ENCODE peak calls at places on chromosomes 4 and X, in four cellular contexts. F is K562, P is fibroblast of lung, X is PC-3. L is an unnamed sample.

GRCh38 chrX:79161655-79162054 is 17.2 kb downstream of the GPR174 start:
- DNase-seq in F (no peak), P (no peak), X (no peak), L (no peak)

GRCh38 chrX:21930986-21931385 is 9.5 kb upstream of the SMS start:
- DNase-seq in F (no peak), X (no peak), P (no peak), L (no peak)

GRCh38 chr4:27714073-27714472 is 853.4 kb downstream of the STIM2 start:
- DNase-seq in F (no peak), P (peak), X (peak), L (peak)

GRCh38 chr4:43339435-43339834 is 446.9 kb downstream of the GRXCR1 start:
- DNase-seq in F (no peak), X (peak), P (peak), L (peak)

GRCh38 chrX:9182041-9182440 is 148.1 kb upstream of the FAM9B start:
- DNase-seq in P (no peak), F (no peak), X (peak), L (no peak)

GRCh38 chr4:84403656-84404055 is 95.4 kb downstream of the NKX6-1 start:
- DNase-seq in X (peak), F (no peak), P (peak), L (peak)

GRCh38 chrX:120653000-120653399 is 23.1 kb upstream of the C1GALT1C1 start:
- DNase-seq in P (no peak), X (no peak), F (no peak), L (no peak)

GRCh38 chrX:1576201-1577101 is 15.0 kb upstream of the AKAP17A start:
- DNase-seq in P (no peak), F (no peak), X (no peak), L (no peak)

GRCh38 chrX:72714471-72714916 is 388 bp upstream of the PHKA1 start:
- DNase-seq in P (peak), X (peak), F (no peak), L (peak)

GRCh38 chrX:63922221-63922620 is 137.2 kb upstream of the ARHGEF9 start:
- DNase-seq in F (no peak), X (peak), P (peak), L (peak)

GRCh38 chr4:5398056-5398455 is 310.3 kb downstream of the EVC2 start:
- DNase-seq in X (no peak), F (no peak), P (no peak), L (no peak)

GRCh38 chrX:11257711-11258110 is 35.5 kb upstream of the AMELX start:
- DNase-seq in F (no peak), X (no peak), P (no peak), L (no peak)

GRCh38 chrX:150482537-150483217 is 85.7 kb upstream of the MTM1 start:
- DNase-seq in X (peak), F (peak), P (peak), L (peak)

GRCh38 chr4:25969374-25969773 is 55.4 kb downstream of the SMIM20 start:
- DNase-seq in F (peak), P (no peak), X (no peak), L (no peak)

GRCh38 chrX:47217852-47218279 is 615 bp upstream of the CDK16 start:
- DNase-seq in F (peak), X (peak), P (peak), L (peak)

GRCh38 chrX:8748855-8749254 is 16.9 kb upstream of the ANOS1 start:
- DNase-seq in F (peak), X (peak), P (peak), L (peak)

GRCh38 chr4:76363556-76364290 is 57.2 kb downstream of the STBD1 start:
- DNase-seq in X (no peak), P (peak), F (no peak), L (no peak)

GRCh38 chr4:36111180-36111579 is 133.1 kb downstream of the ARAP2 start:
- DNase-seq in X (no peak), P (peak), F (no peak), L (no peak)

GRCh38 chr4:179530953-179531352 is 2088.7 kb upstream of the AGA start:
- DNase-seq in F (no peak), X (no peak), P (no peak), L (no peak)

GRCh38 chr4:144648042-144648441 is 2.1 kb downstream of the HHIP start:
- DNase-seq in P (no peak), F (no peak), X (no peak), L (no peak)

GRCh38 chr4:87375719-87376291 is 15.2 kb downstream of the HSD17B11 start:
- DNase-seq in P (peak), X (peak), F (peak), L (peak)

GRCh38 chr4:185903205-185903604 is 91.2 kb upstream of the SORBS2 start:
- DNase-seq in X (no peak), P (no peak), F (no peak), L (peak)

GRCh38 chr4:165606465-165607205 is 227.8 kb downstream of the CPE start:
- DNase-seq in P (no peak), X (no peak), F (no peak), L (no peak)

GRCh38 chr4:127586922-127587571 is 45.7 kb upstream of the INTU start:
- DNase-seq in F (peak), X (peak), P (peak), L (peak)

GRCh38 chrX:41502004-41502403 is 54.9 kb downstream of the NYX start:
- DNase-seq in X (no peak), P (no peak), F (no peak), L (no peak)

GRCh38 chr4:153532227-153532626 is 66.1 kb downstream of the TMEM131L start:
- DNase-seq in X (no peak), F (no peak), P (no peak), L (no peak)
- H3K9ac ChIP-seq in X (no peak), F (no peak), P (no peak), L (no peak)

GRCh38 chr4:159075531-159075932 is 27.3 kb upstream of the RAPGEF2 start:
- DNase-seq in X (peak), F (no peak), P (peak), L (peak)
- H3K4me2 ChIP-seq in X (no peak), F (no peak), P (no peak), L (no peak)

GRCh38 chr4:113292371-113293042 is 243.1 kb downstream of the ANK2 start:
- DNase-seq in F (no peak), X (no peak), P (peak), L (no peak)

GRCh38 chr4:113294910-113295309 is 245.5 kb downstream of the ANK2 start:
- DNase-seq in P (no peak), X (no peak), F (no peak), L (no peak)

GRCh38 chr4:113290666-113291065 is 241.2 kb downstream of the ANK2 start:
- DNase-seq in F (no peak), P (no peak), X (no peak), L (no peak)

GRCh38 chr4:113293043-113293560 is 243.6 kb downstream of the ANK2 start:
- DNase-seq in P (peak), F (no peak), X (no peak), L (no peak)

GRCh38 chr4:113293673-113294072 is 244.2 kb downstream of the ANK2 start:
- DNase-seq in F (no peak), P (peak), X (no peak), L (no peak)
- H3K27ac ChIP-seq in F (no peak), P (peak), X (no peak), L (no peak)

GRCh38 chr4:3168029-3168428 is 80.9 kb upstream of the MSANTD1 start:
- DNase-seq in F (peak), P (peak), X (no peak), L (peak)
- H3K9ac ChIP-seq in F (no peak), P (no peak), X (no peak), L (no peak)

DNA sequence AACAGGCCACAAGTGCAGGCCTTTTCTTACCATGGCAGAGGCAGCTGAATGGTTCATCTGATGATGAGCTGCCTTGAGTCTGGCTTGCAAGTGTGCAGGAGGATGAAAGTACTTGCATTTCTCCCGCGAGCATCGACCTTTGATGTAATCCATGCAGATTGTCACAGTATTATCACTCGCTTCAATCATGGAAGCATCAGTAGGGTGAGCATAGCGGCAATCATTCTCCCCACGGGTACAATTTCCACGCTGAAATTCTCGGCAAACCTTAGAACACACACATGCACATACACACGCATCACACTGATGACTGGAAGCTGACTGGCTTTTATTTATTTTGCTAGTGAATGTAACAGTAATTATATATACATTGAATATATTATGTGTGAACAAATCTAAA is 98.0 kb downstream of the MBNL3 start:
- DNase-seq in P (no peak), X (no peak), F (no peak), L (no peak)
- H3K4me2 ChIP-seq in P (no peak), X (no peak), F (no peak), L (no peak)

DNA sequence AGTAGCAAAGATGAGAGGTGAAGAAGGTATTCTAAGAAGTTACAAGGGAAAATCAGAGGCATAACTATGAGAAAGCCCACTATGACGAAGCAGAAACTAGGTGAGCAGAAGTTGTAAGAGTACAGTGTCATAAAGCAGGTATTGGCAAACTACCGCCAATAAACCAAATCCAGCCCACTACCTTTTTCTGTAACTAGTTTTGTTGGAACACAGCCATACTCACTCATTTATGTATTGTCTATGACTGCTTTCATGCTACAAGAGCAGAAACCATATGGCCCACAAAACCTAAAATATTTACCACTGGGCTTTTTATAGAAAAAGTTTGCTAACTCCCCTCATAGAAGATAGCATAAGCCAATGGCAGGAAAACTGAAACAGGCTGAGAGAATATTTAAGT is 31.8 kb upstream of the ZCCHC13 start:
- DNase-seq in F (no peak), P (no peak), X (no peak), L (no peak)
- H3K27ac ChIP-seq in F (no peak), P (no peak), X (no peak), L (no peak)

DNA sequence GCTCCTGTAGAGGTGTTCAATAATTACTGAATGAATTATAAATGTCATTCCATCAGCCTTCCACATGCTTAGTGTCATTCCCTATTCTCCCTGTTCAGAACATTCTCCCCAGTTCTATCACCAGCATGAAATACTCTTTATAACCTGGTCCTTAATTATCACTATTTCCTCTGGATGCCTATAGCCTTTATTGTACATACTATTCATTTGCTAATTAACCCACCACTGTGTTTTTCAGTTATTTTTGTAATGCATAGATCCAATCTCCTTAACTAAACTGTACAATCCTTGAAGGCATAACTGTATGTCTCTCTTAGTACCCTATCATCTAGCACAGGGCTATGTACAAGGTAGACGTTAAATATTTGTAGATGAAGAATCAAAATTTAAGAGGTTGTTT is 1.2 kb downstream of the ABCB7 start:
- DNase-seq in P (no peak), F (no peak), X (no peak), L (no peak)
- H3K9ac ChIP-seq in P (no peak), F (peak), X (no peak), L (no peak)

GRCh38 chrX:153379508-153379907 is 21.6 kb downstream of the PNMA6E start:
- DNase-seq in X (no peak), F (no peak), P (no peak), L (no peak)
- H3K4me2 ChIP-seq in X (no peak), F (peak), P (no peak), L (no peak)

L was measured in mammary epithelial cell.